ENCODE peak calls at places on chromosomes 7 and 10, in ten cellular contexts. One of them, this sample, is unnamed.
A peak's percentile ranks its signal among the peaks of the same experiment; 100 is the strongest.

GRCh38 chr10:102710604-102711003 is 3.6 kb downstream of the ARL3 start:
- DNase-seq in GM23248: peak; percentile 79
- DNase-seq in hepatocyte: no peak
- DNase-seq in K562: peak; percentile 16
- DNase-seq in MM.1S: no peak
- DNase-seq in mammary epithelial cell: peak; percentile 25
- DNase-seq in endothelial cell of umbilical vein: peak; percentile 52
- DNase-seq in fibroblast of lung: peak; percentile 85
- DNase-seq in A673: peak; percentile 57
- DNase-seq in neural progenitor cell: no peak
- DNase-seq in this sample: no peak

GRCh38 chr7:115327326-115327725 is 405.4 kb downstream of the MDFIC start:
- DNase-seq in GM23248: no peak
- DNase-seq in hepatocyte: no peak
- DNase-seq in K562: no peak
- DNase-seq in MM.1S: no peak
- DNase-seq in mammary epithelial cell: no peak
- DNase-seq in endothelial cell of umbilical vein: no peak
- DNase-seq in fibroblast of lung: no peak
- DNase-seq in A673: no peak
- DNase-seq in neural progenitor cell: no peak
- DNase-seq in this sample: no peak

GRCh38 chr7:79434867-79435266 is 18.6 kb downstream of the MAGI2 start:
- DNase-seq in GM23248: no peak
- DNase-seq in hepatocyte: peak; percentile 22
- DNase-seq in K562: no peak
- DNase-seq in MM.1S: no peak
- DNase-seq in mammary epithelial cell: no peak
- DNase-seq in endothelial cell of umbilical vein: peak; percentile 43
- DNase-seq in fibroblast of lung: no peak
- DNase-seq in A673: no peak
- DNase-seq in neural progenitor cell: no peak
- DNase-seq in this sample: no peak

GRCh38 chr10:34580643-34581042 is 234.5 kb downstream of the PARD3 start:
- DNase-seq in GM23248: peak; percentile 56
- DNase-seq in hepatocyte: no peak
- DNase-seq in K562: no peak
- DNase-seq in MM.1S: no peak
- DNase-seq in mammary epithelial cell: peak; percentile 81
- DNase-seq in endothelial cell of umbilical vein: peak; percentile 93
- DNase-seq in fibroblast of lung: peak; percentile 43
- DNase-seq in A673: peak; percentile 52
- DNase-seq in neural progenitor cell: no peak
- DNase-seq in this sample: peak; percentile 59

GRCh38 chr10:120514035-120514620 is 57.1 kb downstream of the PLPP4 start:
- DNase-seq in GM23248: peak; percentile 54
- DNase-seq in hepatocyte: peak; percentile 83
- DNase-seq in K562: peak; percentile 24
- DNase-seq in MM.1S: peak; percentile 36
- DNase-seq in mammary epithelial cell: peak; percentile 35
- DNase-seq in endothelial cell of umbilical vein: peak; percentile 49
- DNase-seq in fibroblast of lung: no peak
- DNase-seq in A673: peak; percentile 59
- DNase-seq in neural progenitor cell: peak; percentile 88
- DNase-seq in this sample: no peak

GRCh38 chr7:30196408-30196807 is 61.6 kb downstream of the MTURN start:
- DNase-seq in GM23248: no peak
- DNase-seq in hepatocyte: no peak
- DNase-seq in K562: no peak
- DNase-seq in MM.1S: no peak
- DNase-seq in mammary epithelial cell: peak; percentile 1
- DNase-seq in endothelial cell of umbilical vein: no peak
- DNase-seq in fibroblast of lung: no peak
- DNase-seq in A673: no peak
- DNase-seq in neural progenitor cell: no peak
- DNase-seq in this sample: no peak

GRCh38 chr7:83130623-83131545 is 31.8 kb downstream of the PCLO start:
- DNase-seq in GM23248: no peak
- DNase-seq in hepatocyte: no peak
- DNase-seq in K562: no peak
- DNase-seq in MM.1S: no peak
- DNase-seq in mammary epithelial cell: no peak
- DNase-seq in endothelial cell of umbilical vein: peak; percentile 34
- DNase-seq in fibroblast of lung: no peak
- DNase-seq in A673: no peak
- DNase-seq in neural progenitor cell: no peak
- DNase-seq in this sample: no peak

GRCh38 chr10:107701947-107702346 is 537.4 kb upstream of the SORCS1 start:
- DNase-seq in GM23248: peak; percentile 43
- DNase-seq in hepatocyte: no peak
- DNase-seq in K562: no peak
- DNase-seq in MM.1S: no peak
- DNase-seq in mammary epithelial cell: no peak
- DNase-seq in endothelial cell of umbilical vein: no peak
- DNase-seq in fibroblast of lung: no peak
- DNase-seq in A673: no peak
- DNase-seq in neural progenitor cell: no peak
- DNase-seq in this sample: no peak

GRCh38 chr10:102435529-102436233 is 3.3 kb upstream of the CUEDC2 start:
- DNase-seq in GM23248: peak; percentile 45
- DNase-seq in hepatocyte: peak; percentile 13
- DNase-seq in K562: peak; percentile 69
- DNase-seq in MM.1S: no peak
- DNase-seq in mammary epithelial cell: no peak
- DNase-seq in endothelial cell of umbilical vein: no peak
- DNase-seq in fibroblast of lung: no peak
- DNase-seq in A673: peak; percentile 19
- DNase-seq in neural progenitor cell: no peak
- DNase-seq in this sample: no peak

GRCh38 chr7:98315318-98315993 is 34.0 kb downstream of the BRI3 start:
- DNase-seq in GM23248: no peak
- DNase-seq in hepatocyte: no peak
- DNase-seq in K562: no peak
- DNase-seq in MM.1S: no peak
- DNase-seq in mammary epithelial cell: no peak
- DNase-seq in endothelial cell of umbilical vein: no peak
- DNase-seq in fibroblast of lung: no peak
- DNase-seq in A673: no peak
- DNase-seq in neural progenitor cell: no peak
- DNase-seq in this sample: no peak

GRCh38 chr7:55129409-55130078 is 110.7 kb downstream of the EGFR start:
- DNase-seq in GM23248: peak; percentile 81
- DNase-seq in hepatocyte: no peak
- DNase-seq in K562: no peak
- DNase-seq in MM.1S: no peak
- DNase-seq in mammary epithelial cell: peak; percentile 77
- DNase-seq in endothelial cell of umbilical vein: no peak
- DNase-seq in fibroblast of lung: peak; percentile 58
- DNase-seq in A673: no peak
- DNase-seq in neural progenitor cell: no peak
- DNase-seq in this sample: no peak

GRCh38 chr10:106076496-106076895 is 1088.0 kb downstream of the SORCS1 start:
- DNase-seq in GM23248: no peak
- DNase-seq in hepatocyte: no peak
- DNase-seq in K562: no peak
- DNase-seq in MM.1S: no peak
- DNase-seq in mammary epithelial cell: no peak
- DNase-seq in endothelial cell of umbilical vein: no peak
- DNase-seq in fibroblast of lung: no peak
- DNase-seq in A673: no peak
- DNase-seq in neural progenitor cell: no peak
- DNase-seq in this sample: no peak

GRCh38 chr7:22980422-22980821 is 33.5 kb downstream of the HYCC1 start:
- DNase-seq in GM23248: peak; percentile 92
- DNase-seq in hepatocyte: no peak
- DNase-seq in K562: no peak
- DNase-seq in MM.1S: no peak
- DNase-seq in mammary epithelial cell: peak; percentile 73
- DNase-seq in endothelial cell of umbilical vein: peak; percentile 48
- DNase-seq in fibroblast of lung: peak; percentile 88
- DNase-seq in A673: no peak
- DNase-seq in neural progenitor cell: no peak
- DNase-seq in this sample: peak; percentile 36

GRCh38 chr10:21166557-21167287 is 269.6 kb upstream of the NEBL start:
- DNase-seq in GM23248: no peak
- DNase-seq in hepatocyte: no peak
- DNase-seq in K562: no peak
- DNase-seq in MM.1S: no peak
- DNase-seq in mammary epithelial cell: no peak
- DNase-seq in endothelial cell of umbilical vein: no peak
- DNase-seq in fibroblast of lung: no peak
- DNase-seq in A673: no peak
- DNase-seq in neural progenitor cell: no peak
- DNase-seq in this sample: no peak

GRCh38 chr10:128210215-128211063 is 84.2 kb upstream of the MKI67 start:
- DNase-seq in GM23248: peak; percentile 47
- DNase-seq in hepatocyte: peak; percentile 79
- DNase-seq in K562: peak; percentile 81
- DNase-seq in MM.1S: peak; percentile 61
- DNase-seq in mammary epithelial cell: peak; percentile 12
- DNase-seq in endothelial cell of umbilical vein: peak; percentile 56
- DNase-seq in fibroblast of lung: peak; percentile 34
- DNase-seq in A673: peak; percentile 52
- DNase-seq in neural progenitor cell: peak; percentile 60
- DNase-seq in this sample: no peak

GRCh38 chr10:116464257-116464656 is 36.6 kb downstream of the PNLIPRP3 start:
- DNase-seq in GM23248: no peak
- DNase-seq in hepatocyte: no peak
- DNase-seq in K562: no peak
- DNase-seq in MM.1S: peak; percentile 15
- DNase-seq in mammary epithelial cell: no peak
- DNase-seq in endothelial cell of umbilical vein: no peak
- DNase-seq in fibroblast of lung: no peak
- DNase-seq in A673: no peak
- DNase-seq in neural progenitor cell: no peak
- DNase-seq in this sample: no peak

GRCh38 chr7:129772646-129773280 is 161.2 kb downstream of the NRF1 start:
- DNase-seq in GM23248: no peak
- DNase-seq in hepatocyte: no peak
- DNase-seq in K562: no peak
- DNase-seq in MM.1S: no peak
- DNase-seq in mammary epithelial cell: no peak
- DNase-seq in endothelial cell of umbilical vein: no peak
- DNase-seq in fibroblast of lung: no peak
- DNase-seq in A673: no peak
- DNase-seq in neural progenitor cell: no peak
- DNase-seq in this sample: no peak
- H3K4me1 ChIP-seq in GM23248: no peaks in the 10 kb centered on the region
- H3K4me1 ChIP-seq in hepatocyte: no peaks in the 10 kb centered on the region
- H3K4me1 ChIP-seq in K562: peaks cover 31% of the 10 kb centered on the region
- H3K4me1 ChIP-seq in MM.1S: no peaks in the 10 kb centered on the region
- H3K4me1 ChIP-seq in mammary epithelial cell: no peaks in the 10 kb centered on the region
- H3K4me1 ChIP-seq in endothelial cell of umbilical vein: no peaks in the 10 kb centered on the region
- H3K4me1 ChIP-seq in fibroblast of lung: no peaks in the 10 kb centered on the region
- H3K4me1 ChIP-seq in A673: no peaks in the 10 kb centered on the region
- H3K4me1 ChIP-seq in neural progenitor cell: peaks cover 13% of the 10 kb centered on the region
- H3K4me1 ChIP-seq in this sample: peaks cover 4% of the 10 kb centered on the region

GRCh38 chr7:137668404-137668803 is 178.4 kb downstream of the DGKI start:
- DNase-seq in GM23248: no peak
- DNase-seq in hepatocyte: no peak
- DNase-seq in K562: no peak
- DNase-seq in MM.1S: no peak
- DNase-seq in mammary epithelial cell: no peak
- DNase-seq in endothelial cell of umbilical vein: no peak
- DNase-seq in fibroblast of lung: no peak
- DNase-seq in A673: no peak
- DNase-seq in neural progenitor cell: no peak
- DNase-seq in this sample: no peak
- H3K27ac ChIP-seq in GM23248: peak overlapping the region; percentile 99
- H3K27ac ChIP-seq in hepatocyte: no peak overlapping the region
- H3K27ac ChIP-seq in K562: no peak overlapping the region
- H3K27ac ChIP-seq in MM.1S: no peak overlapping the region
- H3K27ac ChIP-seq in mammary epithelial cell: peak overlapping the region; percentile 50
- H3K27ac ChIP-seq in endothelial cell of umbilical vein: no peak overlapping the region
- H3K27ac ChIP-seq in fibroblast of lung: no peak overlapping the region
- H3K27ac ChIP-seq in A673: no peak overlapping the region
- H3K27ac ChIP-seq in neural progenitor cell: no peak overlapping the region
- H3K27ac ChIP-seq in this sample: no peak overlapping the region

DNA sequence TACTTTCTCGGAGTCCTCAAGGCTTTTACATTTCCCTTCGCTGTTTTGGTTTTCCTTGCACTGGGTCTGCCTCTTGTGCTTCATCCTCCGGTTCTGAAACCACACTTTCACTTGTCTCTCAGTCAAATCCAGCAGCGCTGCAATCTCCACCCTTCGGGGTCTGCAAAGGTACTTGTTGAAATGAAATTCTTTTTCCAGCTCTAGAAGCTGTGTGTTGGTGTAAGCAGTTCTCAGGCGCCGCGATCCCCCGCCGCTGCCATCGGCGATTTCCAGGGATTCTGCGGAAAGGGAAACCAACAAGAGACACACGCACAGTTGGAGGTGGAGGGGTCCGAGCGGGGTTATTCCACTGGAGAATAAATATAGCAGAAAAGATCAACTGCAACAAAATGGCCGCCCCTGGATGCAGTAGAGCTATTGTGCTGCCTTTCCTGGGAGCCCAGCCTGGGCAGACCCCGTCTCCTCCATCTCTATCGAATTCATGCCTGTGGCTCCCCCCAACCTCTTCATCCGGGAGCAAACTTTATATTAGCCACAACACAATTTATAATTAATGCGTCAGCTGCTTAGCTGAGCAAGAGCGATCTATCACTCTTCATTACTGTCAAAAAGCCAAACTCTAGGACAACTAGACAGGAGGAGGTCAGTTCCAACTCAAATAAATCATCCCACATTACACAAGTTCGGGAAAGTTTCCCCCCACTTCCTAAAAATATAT is 1.1 kb downstream of the HOXA2 start:
- DNase-seq in GM23248: no peak
- DNase-seq in hepatocyte: no peak
- DNase-seq in K562: no peak
- DNase-seq in MM.1S: no peak
- DNase-seq in mammary epithelial cell: peak; percentile 71
- DNase-seq in endothelial cell of umbilical vein: peak; percentile 78
- DNase-seq in fibroblast of lung: peak; percentile 94
- DNase-seq in A673: no peak
- DNase-seq in neural progenitor cell: peak; percentile 54
- DNase-seq in this sample: no peak
- TF ChIP-seq EZH2 in GM23248: no peak
- TF ChIP-seq EZH2 in hepatocyte: peak; percentile 23
- TF ChIP-seq EZH2 in K562: no peak
- TF ChIP-seq EZH2 in MM.1S: no peak
- TF ChIP-seq EZH2 in mammary epithelial cell: no peak
- TF ChIP-seq EZH2 in endothelial cell of umbilical vein: no peak
- TF ChIP-seq EZH2 in fibroblast of lung: no peak
- TF ChIP-seq EZH2 in A673: peak; percentile 26
- TF ChIP-seq EZH2 in neural progenitor cell: peak; percentile 87
- TF ChIP-seq EZH2 in this sample: no peak

DNA sequence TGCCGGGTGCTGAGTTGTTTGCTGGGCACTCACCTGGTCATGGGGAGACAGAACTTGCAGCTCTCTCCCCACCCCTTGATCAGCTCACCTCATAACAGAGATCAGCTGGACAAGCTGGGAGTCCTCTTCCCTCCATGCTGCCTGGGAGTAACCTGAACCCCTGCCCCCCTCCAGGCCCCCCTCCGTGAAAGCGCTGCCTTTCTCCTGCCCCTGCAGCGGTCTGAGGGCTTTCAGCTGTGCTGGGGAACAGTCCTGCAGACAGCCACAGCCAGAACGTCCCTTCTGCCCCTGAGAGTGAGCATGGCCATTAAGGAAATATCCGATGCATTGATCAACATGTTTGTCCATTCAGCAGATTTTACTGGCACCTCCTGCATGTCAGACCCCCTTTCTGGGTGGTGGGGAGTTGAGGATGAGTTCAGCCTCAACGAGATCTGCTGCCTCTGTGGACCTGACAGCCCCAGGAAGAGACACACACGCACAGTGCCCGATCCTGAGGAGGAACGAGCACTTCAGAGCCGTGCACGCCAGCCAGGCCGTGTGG is 4.5 kb downstream of the FAM20C start:
- DNase-seq in GM23248: no peak
- DNase-seq in hepatocyte: no peak
- DNase-seq in K562: no peak
- DNase-seq in MM.1S: no peak
- DNase-seq in mammary epithelial cell: no peak
- DNase-seq in endothelial cell of umbilical vein: no peak
- DNase-seq in fibroblast of lung: no peak
- DNase-seq in A673: no peak
- DNase-seq in neural progenitor cell: no peak
- DNase-seq in this sample: no peak
- H3K4me1 ChIP-seq in GM23248: peaks cover 6% of the 10 kb centered on the region
- H3K4me1 ChIP-seq in hepatocyte: peaks cover 12% of the 10 kb centered on the region
- H3K4me1 ChIP-seq in K562: no peaks in the 10 kb centered on the region
- H3K4me1 ChIP-seq in MM.1S: no peaks in the 10 kb centered on the region
- H3K4me1 ChIP-seq in mammary epithelial cell: peaks cover 28% of the 10 kb centered on the region
- H3K4me1 ChIP-seq in endothelial cell of umbilical vein: peaks cover 12% of the 10 kb centered on the region
- H3K4me1 ChIP-seq in fibroblast of lung: peaks cover 7% of the 10 kb centered on the region
- H3K4me1 ChIP-seq in A673: peaks cover 9% of the 10 kb centered on the region
- H3K4me1 ChIP-seq in neural progenitor cell: peaks cover 25% of the 10 kb centered on the region
- H3K4me1 ChIP-seq in this sample: peaks cover 8% of the 10 kb centered on the region

This sample was measured in keratinocyte.